ENCODE peak calls at places on chromosomes 12 and 14, in seven cellular contexts. X, S, G, E, N, B and D are unnamed samples.

GRCh38 chr14:91220581-91221000 is 23.9 kb downstream of the GPR68 start:
- DNase-seq in X (no peak), S (no peak), G (no peak), E (no peak), N (no peak), B (no peak), D (no peak)

GRCh38 chr14:70640938-70641547 is 673 bp upstream of the TTC9 start:
- DNase-seq in X (peak), S (peak), G (peak), E (peak), N (peak), B (peak), D (peak)

GRCh38 chr14:46259536-46259935 is 392.0 kb downstream of the RPL10L start:
- DNase-seq in X (no peak), S (no peak), G (no peak), E (peak), N (no peak), B (no peak), D (no peak)

GRCh38 chr14:35898217-35898775 is 72.2 kb downstream of the BRMS1L start:
- DNase-seq in X (no peak), S (no peak), G (no peak), E (no peak), N (no peak), B (no peak), D (no peak)

GRCh38 chr14:87430810-87431209 is 562.2 kb downstream of the GALC start:
- DNase-seq in X (no peak), S (peak), G (peak), E (no peak), N (peak), B (peak), D (no peak)

GRCh38 chr14:45946251-45946650 is 693.2 kb upstream of the MIS18BP1 start:
- DNase-seq in X (no peak), S (no peak), G (no peak), E (no peak), N (no peak), B (no peak), D (no peak)

GRCh38 chr12:75981247-75981646 is 50.3 kb downstream of the PHLDA1 start:
- DNase-seq in X (no peak), S (no peak), G (no peak), E (no peak), N (no peak), B (no peak), D (no peak)

GRCh38 chr12:29970501-29970900 is 186.8 kb upstream of the TMTC1 start:
- DNase-seq in X (no peak), S (no peak), G (no peak), E (no peak), N (no peak), B (no peak), D (no peak)

GRCh38 chr14:45705954-45706353 is 453.0 kb upstream of the MIS18BP1 start:
- DNase-seq in X (no peak), S (no peak), G (no peak), E (no peak), N (no peak), B (no peak), D (no peak)

GRCh38 chr12:101086490-101086889 is 123.5 kb downstream of the SLC5A8 start:
- DNase-seq in X (no peak), S (peak), G (no peak), E (no peak), N (peak), B (peak), D (no peak)

GRCh38 chr12:103771466-103771865 is 69.6 kb downstream of the NT5DC3 start:
- DNase-seq in X (peak), S (peak), G (no peak), E (peak), N (peak), B (peak), D (peak)

GRCh38 chr12:106114084-106115068 is 24.4 kb downstream of the NUAK1 start:
- DNase-seq in X (no peak), S (no peak), G (no peak), E (no peak), N (peak), B (no peak), D (no peak)

GRCh38 chr12:31589896-31590729 is 823 bp downstream of the DENND5B start:
- DNase-seq in X (peak), S (peak), G (no peak), E (peak), N (peak), B (peak), D (peak)

GRCh38 chr12:109258607-109259544 is 50.2 kb downstream of the FOXN4 start:
- DNase-seq in X (no peak), S (no peak), G (no peak), E (no peak), N (no peak), B (no peak), D (no peak)

GRCh38 chr12:2049604-2050540 is 2.9 kb upstream of the CACNA1C start:
- DNase-seq in X (peak), S (peak), G (no peak), E (no peak), N (no peak), B (peak), D (no peak)

GRCh38 chr12:63319936-63320633 is 169.1 kb upstream of the AVPR1A start:
- DNase-seq in X (no peak), S (no peak), G (no peak), E (no peak), N (peak), B (peak), D (no peak)

GRCh38 chr12:5022030-5022429 is 21.6 kb upstream of the KCNA5 start:
- DNase-seq in X (no peak), S (no peak), G (no peak), E (no peak), N (no peak), B (no peak), D (no peak)

GRCh38 chr12:52211716-52212585 is 20.1 kb upstream of the KRT80 start:
- DNase-seq in X (no peak), S (no peak), G (no peak), E (no peak), N (no peak), B (no peak), D (no peak)

GRCh38 chr14:58633831-58634230 is 3.9 kb upstream of the DACT1 start:
- DNase-seq in X (no peak), S (no peak), G (no peak), E (no peak), N (peak), B (peak), D (no peak)

GRCh38 chr12:124087251-124088141 is 114.5 kb downstream of the ZNF664 start:
- DNase-seq in X (peak), S (no peak), G (no peak), E (no peak), N (no peak), B (no peak), D (no peak)

GRCh38 chr12:92140919-92141536 is 4.6 kb downstream of the BTG1 start:
- DNase-seq in X (no peak), S (no peak), G (no peak), E (no peak), N (peak), B (no peak), D (no peak)

GRCh38 chr14:81219821-81220487 is 805 bp downstream of the GTF2A1 start:
- DNase-seq in X (peak), S (peak), G (no peak), E (peak), N (peak), B (peak), D (peak)

GRCh38 chr12:6204533-6205143 is 4.4 kb downstream of the CD9 start:
- DNase-seq in X (no peak), S (no peak), G (no peak), E (no peak), N (no peak), B (no peak), D (no peak)

GRCh38 chr14:61179776-61180398 is 101.3 kb downstream of the TMEM30B start:
- DNase-seq in X (no peak), S (peak), G (no peak), E (no peak), N (peak), B (peak), D (no peak)

GRCh38 chr12:87871061-87871460 is 158.1 kb downstream of the C12orf50 start:
- DNase-seq in X (no peak), S (no peak), G (peak), E (no peak), N (no peak), B (peak), D (no peak)

GRCh38 chr12:55823419-55823818 is 5.6 kb downstream of the ORMDL2 start:
- DNase-seq in X (no peak), S (no peak), G (no peak), E (no peak), N (no peak), B (no peak), D (no peak)

GRCh38 chr14:65153101-65153500 is 50.8 kb upstream of the MAX start:
- DNase-seq in X (no peak), S (no peak), G (no peak), E (no peak), N (no peak), B (no peak), D (no peak)

GRCh38 chr12:21065845-21066244 is 65.1 kb upstream of the SLCO1B1 start:
- DNase-seq in X (peak), S (no peak), G (no peak), E (no peak), N (peak), B (no peak), D (no peak)
- TF ChIP-seq CTCF in X (peak), S (no peak), G (no peak), E (peak), N (peak), B (no peak), D (no peak)

DNA sequence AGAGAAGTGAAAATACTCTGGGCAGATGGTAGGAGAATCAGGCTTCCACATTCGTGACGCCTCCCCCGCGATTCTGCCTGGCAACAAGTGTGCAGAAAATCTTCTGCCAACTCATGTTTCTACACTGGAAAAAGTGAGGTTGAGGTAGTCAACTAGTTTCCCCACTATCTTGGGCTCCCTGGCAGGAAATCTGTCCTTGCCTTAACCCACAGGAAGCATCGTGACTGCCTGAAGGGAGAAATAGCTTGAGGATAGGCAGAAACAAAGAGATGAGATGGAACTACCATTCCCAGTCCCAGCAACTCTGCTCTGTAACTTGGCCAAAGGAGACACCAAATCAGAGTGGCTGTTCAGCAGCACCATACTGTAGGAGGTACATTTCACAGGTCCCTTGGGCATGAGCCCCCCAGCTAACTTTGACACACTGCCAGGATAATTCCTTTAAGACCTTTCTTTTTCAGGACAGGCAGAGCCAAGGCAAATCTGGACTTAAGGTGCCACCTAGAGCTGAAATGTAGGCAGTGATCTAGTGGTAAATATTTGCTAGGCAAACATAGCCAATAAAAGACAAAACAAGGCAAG is 205.0 kb downstream of the PTPRO start:
- DNase-seq in X (no peak), S (peak), G (no peak), E (no peak), N (peak), B (peak), D (no peak)
- TF ChIP-seq CTCF in X (peak), S (peak), G (peak), E (peak), N (peak), B (peak), D (no peak)

GRCh38 chr12:28463396-28463795 is 273.1 kb downstream of the CCDC91 start:
- DNase-seq in X (no peak), S (peak), G (no peak), E (no peak), N (no peak), B (no peak), D (no peak)
- TF ChIP-seq CTCF in X (no peak), S (no peak), G (no peak), E (no peak), N (no peak), B (no peak), D (no peak)

GRCh38 chr14:22265319-22266140 is 323.5 kb downstream of the DAD1 start:
- DNase-seq in X (peak), S (peak), G (no peak), E (no peak), N (peak), B (peak), D (no peak)
- TF ChIP-seq CTCF in X (peak), S (no peak), G (peak), E (no peak), N (no peak), B (no peak), D (no peak)

GRCh38 chr14:55730602-55731001 is 150.6 kb downstream of the KTN1 start:
- DNase-seq in X (no peak), S (no peak), G (no peak), E (no peak), N (no peak), B (no peak), D (no peak)

GRCh38 chr14:55734731-55735130 is 154.7 kb downstream of the KTN1 start:
- DNase-seq in X (no peak), S (no peak), G (no peak), E (no peak), N (no peak), B (no peak), D (no peak)

GRCh38 chr14:55731247-55731872 is 151.4 kb downstream of the KTN1 start:
- DNase-seq in X (no peak), S (no peak), G (no peak), E (no peak), N (no peak), B (no peak), D (no peak)

GRCh38 chr14:55731881-55732498 is 152.0 kb downstream of the KTN1 start:
- DNase-seq in X (peak), S (peak), G (no peak), E (peak), N (peak), B (no peak), D (peak)

DNA sequence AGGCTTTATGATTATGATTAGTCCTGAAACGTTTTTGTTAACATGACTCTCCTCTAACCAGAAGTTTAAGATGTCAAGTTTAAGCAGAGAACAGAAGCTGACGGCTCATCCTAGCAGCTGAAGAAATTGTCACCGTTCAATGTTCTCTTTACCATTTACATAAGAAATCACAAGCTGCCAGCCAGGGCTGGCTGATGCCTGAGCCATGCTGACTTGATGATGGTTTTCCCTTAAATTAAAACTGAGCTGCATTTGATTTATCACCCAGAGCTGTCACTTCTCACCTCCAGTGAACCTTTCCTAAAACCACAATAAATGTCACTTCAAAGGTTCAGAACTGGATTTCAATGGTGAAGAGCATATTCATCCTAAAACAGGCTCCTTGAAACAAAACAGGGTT is 153.6 kb downstream of the KTN1 start:
- DNase-seq in X (no peak), S (no peak), G (no peak), E (no peak), N (no peak), B (no peak), D (no peak)
- TF ChIP-seq CTCF in X (no peak), S (no peak), G (no peak), E (no peak), N (no peak), B (no peak), D (no peak)

GRCh38 chr12:111788178-111788654 is 21.5 kb downstream of the ALDH2 start:
- DNase-seq in X (peak), S (peak), G (no peak), E (peak), N (peak), B (no peak), D (peak)
- TF ChIP-seq CTCF in X (no peak), S (peak), G (peak), E (peak), N (peak), B (peak), D (peak)

GRCh38 chr12:96015672-96016071 is 19.5 kb upstream of the HAL start:
- DNase-seq in X (no peak), S (peak), G (no peak), E (no peak), N (peak), B (peak), D (no peak)
- TF ChIP-seq CTCF in X (peak), S (peak), G (peak), E (peak), N (peak), B (peak), D (no peak)